ENCODE peak calls at places on chromosomes 3 and 15, in nine cellular contexts. P, U, J, O, K, V, M, Z and Q are unnamed samples.

GRCh38 chr3:172179680-172180399 is 140.5 kb downstream of the FNDC3B start:
- DNase-seq in P (no peak), U (no peak), J (no peak), O (no peak), K (no peak), V (no peak), M (no peak), Z (no peak), Q (no peak)

GRCh38 chr3:134355416-134355815 is 18.8 kb downstream of the AMOTL2 start:
- DNase-seq in P (no peak), U (no peak), J (no peak), O (no peak), K (no peak), V (peak; percentile 10), M (no peak), Z (no peak), Q (no peak)

GRCh38 chr15:98699591-98700424 is 51.5 kb downstream of the IGF1R start:
- DNase-seq in P (no peak), U (no peak), J (no peak), O (no peak), K (no peak), V (no peak), M (no peak), Z (no peak), Q (no peak)

GRCh38 chr3:194136519-194137313 is 768 bp downstream of the HES1 start:
- DNase-seq in P (peak; percentile 81), U (no peak), J (peak; percentile 76), O (peak; percentile 40), K (no peak), V (no peak), M (peak; percentile 77), Z (no peak), Q (peak; percentile 78)

GRCh38 chr15:79078763-79079395 is 11.7 kb downstream of the RASGRF1 start:
- DNase-seq in P (no peak), U (no peak), J (no peak), O (no peak), K (no peak), V (no peak), M (no peak), Z (no peak), Q (no peak)

GRCh38 chr15:101167791-101168462 is 83.9 kb downstream of the CHSY1 start:
- DNase-seq in P (peak; percentile 97), U (no peak), J (peak; percentile 66), O (peak; percentile 92), K (no peak), V (peak; percentile 47), M (peak; percentile 99), Z (no peak), Q (no peak)

GRCh38 chr3:23594066-23594465 is 211.7 kb upstream of the UBE2E1 start:
- DNase-seq in P (no peak), U (no peak), J (no peak), O (no peak), K (no peak), V (no peak), M (peak; percentile 16), Z (no peak), Q (no peak)

GRCh38 chr15:71082803-71083202 is 32.5 kb upstream of the THSD4 start:
- DNase-seq in P (no peak), U (no peak), J (no peak), O (no peak), K (no peak), V (peak; percentile 72), M (no peak), Z (no peak), Q (no peak)

GRCh38 chr3:184334470-184335158 is 2.8 kb upstream of the FAM131A start:
- DNase-seq in P (peak; percentile 86), U (no peak), J (no peak), O (peak; percentile 54), K (no peak), V (no peak), M (peak; percentile 76), Z (no peak), Q (no peak)

GRCh38 chr15:100111103-100112060 is 230.4 kb downstream of the ADAMTS17 start:
- DNase-seq in P (peak; percentile 88), U (no peak), J (peak; percentile 51), O (peak; percentile 44), K (no peak), V (peak; percentile 57), M (peak; percentile 85), Z (no peak), Q (peak; percentile 38)

GRCh38 chr3:73498764-73499622 is 125.7 kb downstream of the PDZRN3 start:
- DNase-seq in P (peak; percentile 43), U (no peak), J (no peak), O (no peak), K (no peak), V (no peak), M (peak; percentile 63), Z (no peak), Q (no peak)

GRCh38 chr3:42067324-42067723 is 23.8 kb upstream of the TRAK1 start:
- DNase-seq in P (peak; percentile 63), U (no peak), J (peak; percentile 66), O (no peak), K (no peak), V (no peak), M (peak; percentile 46), Z (no peak), Q (no peak)

GRCh38 chr3:16088496-16088895 is 86.0 kb upstream of the GALNT15 start:
- DNase-seq in P (peak; percentile 42), U (no peak), J (no peak), O (no peak), K (no peak), V (no peak), M (peak; percentile 66), Z (no peak), Q (no peak)

GRCh38 chr15:90421527-90421926 is 33.5 kb downstream of the IQGAP1 start:
- DNase-seq in P (peak; percentile 33), U (no peak), J (no peak), O (no peak), K (no peak), V (no peak), M (no peak), Z (no peak), Q (no peak)

GRCh38 chr3:73786346-73786807 is 161.6 kb upstream of the PDZRN3 start:
- DNase-seq in P (peak; percentile 97), U (no peak), J (peak; percentile 87), O (no peak), K (no peak), V (peak; percentile 51), M (peak; percentile 92), Z (no peak), Q (no peak)

GRCh38 chr15:101611580-101612299 is 40.4 kb downstream of the TM2D3 start:
- DNase-seq in P (no peak), U (no peak), J (no peak), O (no peak), K (no peak), V (no peak), M (no peak), Z (no peak), Q (no peak)